ENCODE peak calls at places on chromosomes 5 and 9, in four cellular contexts. C is K562, L is HepG2, U is H1. K is an unnamed sample.

GRCh38 chr5:83471405-83472212 is at the start of gene VCAN:
- DNase-seq in L (no peak), C (peak; percentile 12), U (no peak), K (peak; percentile 47)

GRCh38 chr9:134217431-134218210 is 53.3 kb upstream of the RNU6ATAC start:
- DNase-seq in U (no peak), C (peak; percentile 56), L (peak; percentile 70), K (peak; percentile 43)

GRCh38 chr5:6745706-6746217 is 32.5 kb downstream of the TENT4A start:
- DNase-seq in U (no peak), L (peak; percentile 45), C (peak; percentile 57), K (peak; percentile 46)

GRCh38 chr5:150931368-150931965 is 26.7 kb upstream of the ZNF300 start:
- DNase-seq in C (no peak), L (no peak), U (no peak), K (no peak)

GRCh38 chr5:83503662-83504061 is 32.1 kb downstream of the VCAN start:
- DNase-seq in L (no peak), U (no peak), C (no peak), K (no peak)

GRCh38 chr5:33641722-33642505 is 201.1 kb downstream of the TARS1 start:
- DNase-seq in L (no peak), C (no peak), U (no peak), K (no peak)

GRCh38 chr5:20678814-20679298 is 690.9 kb upstream of the CDH18 start:
- DNase-seq in C (peak; percentile 12), U (no peak), L (no peak), K (peak; percentile 88)

GRCh38 chr5:71899865-71900342 is 180.8 kb downstream of the CARTPT start:
- DNase-seq in U (no peak), L (no peak), C (no peak), K (no peak)

GRCh38 chr5:146213210-146213838 is 9.9 kb downstream of the RBM27 start:
- DNase-seq in U (no peak), L (peak; percentile 89), C (peak; percentile 70), K (no peak)

GRCh38 chr5:157799578-157799977 is 56.1 kb downstream of the LSM11 start:
- DNase-seq in U (no peak), C (no peak), L (no peak), K (no peak)

GRCh38 chr9:127828262-127829031 is 25.8 kb downstream of the FPGS start:
- DNase-seq in U (peak; percentile 70), L (peak; percentile 83), C (peak; percentile 94), K (peak; percentile 62)

GRCh38 chr9:36815566-36816348 is 218.3 kb downstream of the PAX5 start:
- DNase-seq in L (no peak), U (no peak), C (no peak), K (no peak)

GRCh38 chr5:94241288-94241651 is 377.1 kb downstream of the KIAA0825 start:
- DNase-seq in C (no peak), U (no peak), L (peak; percentile 6), K (no peak)

GRCh38 chr9:95003694-95004451 is 277.4 kb downstream of the AOPEP start:
- DNase-seq in U (no peak), C (peak; percentile 65), L (peak; percentile 36), K (no peak)

GRCh38 chr9:87267251-87267679 is 230.4 kb upstream of the DAPK1 start:
- DNase-seq in L (no peak), C (no peak), U (no peak), K (no peak)

GRCh38 chr9:127910613-127911205 is 6.1 kb downstream of the ST6GALNAC4 start:
- DNase-seq in L (no peak), U (no peak), C (no peak), K (peak; percentile 64)

GRCh38 chr5:160311491-160312138 is 749 bp downstream of the CCNJL start:
- DNase-seq in L (no peak), U (no peak), C (no peak), K (peak; percentile 41)

GRCh38 chr5:129991780-129992179 is 87.5 kb downstream of the CHSY3 start:
- DNase-seq in L (no peak), U (no peak), C (no peak), K (no peak)

GRCh38 chr5:130000460-130000859 is 96.2 kb downstream of the CHSY3 start:
- DNase-seq in L (no peak), C (no peak), U (no peak), K (no peak)

GRCh38 chr5:130002183-130002582 is 97.9 kb downstream of the CHSY3 start:
- DNase-seq in L (no peak), U (no peak), C (no peak), K (no peak)

GRCh38 chr5:130002876-130003275 is 98.6 kb downstream of the CHSY3 start:
- DNase-seq in L (no peak), U (no peak), C (no peak), K (no peak)

DNA sequence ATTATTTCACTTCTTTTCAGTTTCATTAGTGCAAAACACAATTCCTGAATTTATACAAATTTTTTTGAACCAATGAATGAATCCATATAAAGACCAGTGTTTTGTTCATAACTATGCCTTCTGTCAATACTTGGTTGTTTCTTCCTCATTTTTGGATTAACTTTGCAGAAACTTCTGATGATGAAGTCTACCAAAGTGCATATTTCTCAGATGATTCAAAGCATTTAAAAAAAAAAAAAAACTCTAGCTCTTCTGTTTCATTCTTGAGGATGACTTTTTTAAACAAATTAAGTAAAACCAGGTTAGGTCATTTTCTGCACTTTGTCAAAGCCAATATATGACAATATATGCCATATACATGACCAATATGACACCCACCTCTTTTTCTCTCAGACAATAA is 92.6 kb downstream of the CHSY3 start:
- DNase-seq in L (no peak), C (no peak), U (no peak), K (no peak)
- TF ChIP-seq KDM1A in L (no peak), C (no peak), U (no peak), K (no peak)

GRCh38 chr9:136053757-136054142 is 41.3 kb downstream of the NACC2 start:
- DNase-seq in U (no peak), L (no peak), C (no peak), K (no peak)
- TF ChIP-seq PHF8 in U (no peak), L (no peak), C (no peak), K (no peak)

GRCh38 chr5:177497297-177498012 is at the start of gene PDLIM7:
- DNase-seq in C (peak; percentile 98), L (peak; percentile 94), U (peak; percentile 98), K (peak; percentile 97)
- TF ChIP-seq KDM1A in C (peak; percentile 99), L (peak; percentile 98), U (peak; percentile 98), K (peak; percentile 100)

DNA sequence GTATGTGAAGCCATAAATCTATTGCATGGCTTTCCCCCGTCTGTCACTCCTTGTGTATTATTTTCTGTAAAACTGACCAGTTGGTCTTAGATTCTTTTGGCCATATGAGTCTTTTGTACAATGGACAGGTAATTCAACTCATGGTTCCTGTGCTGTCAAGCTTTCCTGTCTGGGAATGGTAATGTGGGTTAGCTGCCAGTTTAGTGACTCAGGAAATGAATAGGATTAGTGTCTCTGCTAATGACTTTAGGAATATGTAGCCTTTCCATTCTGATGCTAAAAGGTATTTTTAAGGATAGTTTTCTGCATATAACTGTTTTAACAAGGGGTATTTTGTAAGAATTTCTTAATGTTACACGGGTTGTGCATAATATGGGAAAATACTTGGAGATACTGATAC is 182.7 kb downstream of the PBX3 start:
- DNase-seq in U (no peak), L (no peak), C (no peak), K (no peak)
- TF ChIP-seq PHF8 in U (no peak), L (no peak), C (no peak), K (no peak)

K was measured in A549.